ENCODE peak calls at places on chromosomes 2 and 18, in eight cellular contexts. One of them, this sample, is unnamed.

GRCh38 chr18:24991661-24992060 is 360.3 kb downstream of the ZNF521 start:
- DNase-seq in RPMI7951: no peak
- DNase-seq in tibial nerve: no peak
- DNase-seq in stromal cell of bone marrow: no peak
- DNase-seq in GM03348: no peak
- DNase-seq in iPS DF 19.7: no peak
- DNase-seq in right lobe of liver: no peak
- DNase-seq in right cardiac atrium: no peak
- DNase-seq in this sample: no peak

GRCh38 chr2:145012806-145013205 is 492.9 kb upstream of the ZEB2 start:
- DNase-seq in stromal cell of bone marrow: no peak
- DNase-seq in GM03348: no peak
- DNase-seq in iPS DF 19.7: no peak
- DNase-seq in right lobe of liver: no peak
- DNase-seq in RPMI7951: no peak
- DNase-seq in right cardiac atrium: no peak
- DNase-seq in tibial nerve: no peak
- DNase-seq in this sample: no peak

GRCh38 chr2:127027715-127028114 is 79.2 kb downstream of the BIN1 start:
- DNase-seq in right lobe of liver: no peak
- DNase-seq in right cardiac atrium: no peak
- DNase-seq in GM03348: no peak
- DNase-seq in iPS DF 19.7: no peak
- DNase-seq in RPMI7951: no peak
- DNase-seq in tibial nerve: no peak
- DNase-seq in stromal cell of bone marrow: no peak
- DNase-seq in this sample: no peak

GRCh38 chr2:9488583-9489547 is 14.5 kb downstream of the IAH1 start:
- DNase-seq in RPMI7951: no peak
- DNase-seq in right lobe of liver: no peak
- DNase-seq in stromal cell of bone marrow: no peak
- DNase-seq in tibial nerve: no peak
- DNase-seq in GM03348: peak
- DNase-seq in right cardiac atrium: no peak
- DNase-seq in iPS DF 19.7: no peak
- DNase-seq in this sample: no peak

GRCh38 chr2:134348239-134348638 is 94.4 kb downstream of the MGAT5 start:
- DNase-seq in iPS DF 19.7: no peak
- DNase-seq in stromal cell of bone marrow: no peak
- DNase-seq in right lobe of liver: no peak
- DNase-seq in tibial nerve: no peak
- DNase-seq in GM03348: peak
- DNase-seq in RPMI7951: peak
- DNase-seq in right cardiac atrium: no peak
- DNase-seq in this sample: no peak

GRCh38 chr2:123695449-123695848 is 329.6 kb upstream of the CNTNAP5 start:
- DNase-seq in stromal cell of bone marrow: no peak
- DNase-seq in tibial nerve: no peak
- DNase-seq in RPMI7951: no peak
- DNase-seq in right lobe of liver: no peak
- DNase-seq in GM03348: no peak
- DNase-seq in right cardiac atrium: no peak
- DNase-seq in iPS DF 19.7: no peak
- DNase-seq in this sample: no peak

GRCh38 chr2:10529611-10530010 is 81.5 kb upstream of the ODC1 start:
- DNase-seq in stromal cell of bone marrow: no peak
- DNase-seq in GM03348: no peak
- DNase-seq in right lobe of liver: no peak
- DNase-seq in right cardiac atrium: no peak
- DNase-seq in tibial nerve: no peak
- DNase-seq in RPMI7951: no peak
- DNase-seq in iPS DF 19.7: no peak
- DNase-seq in this sample: no peak

GRCh38 chr2:67854103-67854502 is 208.7 kb downstream of the C1D start:
- DNase-seq in stromal cell of bone marrow: no peak
- DNase-seq in right lobe of liver: no peak
- DNase-seq in RPMI7951: peak
- DNase-seq in tibial nerve: no peak
- DNase-seq in iPS DF 19.7: no peak
- DNase-seq in GM03348: no peak
- DNase-seq in right cardiac atrium: no peak
- DNase-seq in this sample: no peak

GRCh38 chr2:18708203-18708602 is 118.8 kb upstream of the NT5C1B start:
- DNase-seq in tibial nerve: no peak
- DNase-seq in iPS DF 19.7: no peak
- DNase-seq in right lobe of liver: no peak
- DNase-seq in right cardiac atrium: no peak
- DNase-seq in RPMI7951: no peak
- DNase-seq in GM03348: no peak
- DNase-seq in stromal cell of bone marrow: no peak
- DNase-seq in this sample: no peak

GRCh38 chr18:70490008-70490933 is 201.4 kb downstream of the SOCS6 start:
- DNase-seq in iPS DF 19.7: no peak
- DNase-seq in stromal cell of bone marrow: peak
- DNase-seq in RPMI7951: peak
- DNase-seq in GM03348: peak
- DNase-seq in right lobe of liver: no peak
- DNase-seq in tibial nerve: no peak
- DNase-seq in right cardiac atrium: peak
- DNase-seq in this sample: no peak

GRCh38 chr2:167582619-167583018 is 664.8 kb downstream of the STK39 start:
- DNase-seq in iPS DF 19.7: no peak
- DNase-seq in GM03348: no peak
- DNase-seq in RPMI7951: no peak
- DNase-seq in stromal cell of bone marrow: no peak
- DNase-seq in right lobe of liver: no peak
- DNase-seq in right cardiac atrium: no peak
- DNase-seq in tibial nerve: no peak
- DNase-seq in this sample: no peak

GRCh38 chr2:239440511-239440959 is 39.7 kb upstream of the HDAC4 start:
- DNase-seq in right lobe of liver: no peak
- DNase-seq in tibial nerve: peak
- DNase-seq in right cardiac atrium: no peak
- DNase-seq in GM03348: no peak
- DNase-seq in RPMI7951: peak
- DNase-seq in iPS DF 19.7: no peak
- DNase-seq in stromal cell of bone marrow: no peak
- DNase-seq in this sample: no peak

This sample was measured in lower lobe of right lung.